ENCODE peak calls at places on chromosome 6, in eight cellular contexts. C is ACHN; V is fibroblast of pulmonary artery; O is GM13977; T is naive thymus-derived CD8-positive, alpha-beta T cell; W is mammary epithelial cell; J is sigmoid colon; B is CD8-positive, alpha-beta T cell. E is an unnamed sample.

GRCh38 chr6:118813795-118814194 is 80.2 kb upstream of the ASF1A start:
- DNase-seq in O (no peak), J (no peak), B (no peak), V (peak), C (no peak), W (peak), T (no peak), E (no peak)

GRCh38 chr6:34688956-34689355 is 7.6 kb downstream of the ILRUN start:
- DNase-seq in C (no peak), J (no peak), O (no peak), W (no peak), T (no peak), B (no peak), V (no peak), E (no peak)

GRCh38 chr6:147035891-147036290 is 168.3 kb upstream of the STXBP5 start:
- DNase-seq in J (no peak), V (no peak), B (no peak), O (no peak), C (no peak), W (no peak), T (no peak), E (no peak)

GRCh38 chr6:157487110-157487773 is 106.3 kb downstream of the ZDHHC14 start:
- DNase-seq in B (no peak), V (no peak), O (no peak), T (no peak), C (no peak), J (no peak), W (no peak), E (no peak)

GRCh38 chr6:130865793-130866192 is 38.6 kb downstream of the SMLR1 start:
- DNase-seq in B (no peak), J (no peak), O (no peak), C (no peak), T (no peak), W (no peak), V (no peak), E (no peak)

GRCh38 chr6:110495949-110496348 is 19.5 kb upstream of the SLC22A16 start:
- DNase-seq in C (no peak), V (no peak), W (no peak), J (no peak), T (no peak), B (no peak), O (no peak), E (no peak)

GRCh38 chr6:149473080-149474052 is 11.4 kb downstream of the ZC3H12D start:
- DNase-seq in O (no peak), J (no peak), C (no peak), B (no peak), V (no peak), W (peak), T (no peak), E (peak)

GRCh38 chr6:13795041-13795748 is 19.2 kb downstream of the MCUR1 start:
- DNase-seq in B (peak), V (peak), O (peak), W (peak), J (peak), T (peak), C (peak), E (peak)

GRCh38 chr6:3813150-3813780 is 35.9 kb upstream of the FAM50B start:
- DNase-seq in V (peak), O (peak), C (peak), T (no peak), J (peak), W (peak), B (no peak), E (no peak)

GRCh38 chr6:161079566-161080262 is 88.1 kb downstream of the MAP3K4 start:
- DNase-seq in J (no peak), T (no peak), W (peak), C (no peak), O (no peak), B (no peak), V (peak), E (no peak)

GRCh38 chr6:109291893-109292292 is 90.4 kb downstream of the CD164 start:
- DNase-seq in V (no peak), T (no peak), W (no peak), B (no peak), J (no peak), C (no peak), O (no peak), E (no peak)

GRCh38 chr6:43089467-43089866 is 13.4 kb downstream of the PTK7 start:
- DNase-seq in T (no peak), V (no peak), B (no peak), W (no peak), J (no peak), C (no peak), O (no peak), E (no peak)

GRCh38 chr6:134003542-134003951 is 48.9 kb downstream of the SLC2A12 start:
- DNase-seq in T (no peak), C (no peak), B (no peak), O (no peak), J (no peak), V (no peak), W (no peak), E (peak)

GRCh38 chr6:12163149-12163548 is 127.0 kb upstream of the EDN1 start:
- DNase-seq in C (no peak), B (peak), V (no peak), T (peak), W (no peak), O (peak), J (no peak), E (no peak)

GRCh38 chr6:113640046-113640445 is 217.1 kb upstream of the MARCKS start:
- DNase-seq in B (no peak), V (no peak), C (no peak), T (no peak), J (no peak), W (no peak), O (no peak), E (no peak)

GRCh38 chr6:24909281-24910216 is 26.2 kb downstream of the RIPOR2 start:
- DNase-seq in B (no peak), V (no peak), O (no peak), J (no peak), T (no peak), W (no peak), C (no peak), E (no peak)

GRCh38 chr6:28489366-28490190 is 26.0 kb downstream of the GPX6 start:
- DNase-seq in C (no peak), O (peak), W (no peak), T (peak), V (peak), B (peak), J (peak), E (peak)

GRCh38 chr6:98036344-98036743 is 753.3 kb upstream of the MMS22L start:
- DNase-seq in O (no peak), V (no peak), W (no peak), B (no peak), C (no peak), T (no peak), J (no peak), E (no peak)

GRCh38 chr6:13273202-13273930 is 55.0 kb downstream of the TBC1D7 start:
- DNase-seq in T (no peak), C (no peak), O (no peak), J (no peak), W (no peak), B (no peak), V (no peak), E (no peak)

GRCh38 chr6:85676086-85676729 is 33.5 kb upstream of the SYNCRIP start:
- DNase-seq in J (no peak), B (no peak), V (peak), O (no peak), C (no peak), W (no peak), T (no peak), E (no peak)

GRCh38 chr6:123801067-123801466 is 2.6 kb upstream of the NKAIN2 start:
- DNase-seq in T (no peak), O (no peak), V (no peak), B (no peak), J (no peak), C (no peak), W (no peak), E (no peak)

GRCh38 chr6:45956176-45956575 is 59.5 kb downstream of the CLIC5 start:
- DNase-seq in W (no peak), C (no peak), T (no peak), O (no peak), V (no peak), B (no peak), J (no peak), E (no peak)

GRCh38 chr6:134379086-134379485 is 61.2 kb upstream of the SGK1 start:
- DNase-seq in V (no peak), C (no peak), J (no peak), T (no peak), B (no peak), O (peak), W (peak), E (no peak)

GRCh38 chr6:14762077-14762476 is 483.8 kb upstream of the JARID2 start:
- DNase-seq in W (no peak), J (no peak), O (no peak), C (no peak), V (no peak), B (no peak), T (no peak), E (no peak)

GRCh38 chr6:148235446-148235845 is 107.2 kb upstream of the SASH1 start:
- DNase-seq in B (no peak), W (peak), V (no peak), C (no peak), J (no peak), T (no peak), O (no peak), E (no peak)

GRCh38 chr6:16206595-16207037 is 31.8 kb upstream of the GMPR start:
- DNase-seq in J (no peak), W (peak), T (peak), O (peak), B (peak), V (peak), C (peak), E (peak)

GRCh38 chr6:42960243-42961019 is at the start of gene GNMT:
- DNase-seq in O (peak), W (peak), B (peak), J (peak), V (no peak), T (peak), C (peak), E (peak)

E was measured in NCI-H2227 treated with DMSO at 0.1 percent for 48 hours.